ENCODE peak calls at places on chromosome 20, in eight cellular contexts. W is psoas muscle; N is tibial artery; X is pancreas; H is body of pancreas; R is prostate gland; G is heart right ventricle; F is CD8-positive, alpha-beta memory T cell. P is an unnamed sample.

GRCh38 chr20:37295001-37295400 is 5.5 kb downstream of the MANBAL start:
- DNase-seq in R (no peak), W (no peak), G (no peak), N (no peak), X (no peak), F (no peak), H (no peak), P (no peak)

GRCh38 chr20:17967595-17968365 is 814 bp downstream of the SNX5 start:
- DNase-seq in H (no peak), G (peak; percentile 37), W (no peak), R (peak; percentile 16), N (peak; percentile 35), F (no peak), X (no peak), P (no peak)

GRCh38 chr20:708956-709355 is 33.4 kb upstream of the SCRT2 start:
- DNase-seq in R (no peak), X (no peak), W (no peak), H (no peak), F (no peak), G (no peak), N (no peak), P (no peak)

GRCh38 chr20:37179671-37180524 is 550 bp upstream of the MROH8 start:
- DNase-seq in N (no peak), G (no peak), R (no peak), H (no peak), F (no peak), W (no peak), X (no peak), P (no peak)

GRCh38 chr20:62307226-62308101 is 4.7 kb downstream of the ADRM1 start:
- DNase-seq in X (no peak), G (no peak), N (no peak), F (no peak), R (no peak), W (no peak), H (no peak), P (no peak)

GRCh38 chr20:38528167-38528566 is 52.8 kb upstream of the ADIG start:
- DNase-seq in G (no peak), R (no peak), W (no peak), H (no peak), F (no peak), X (no peak), N (no peak), P (no peak)

GRCh38 chr20:11852801-11853200 is 64.9 kb upstream of the BTBD3 start:
- DNase-seq in G (no peak), W (no peak), N (no peak), X (no peak), F (no peak), H (no peak), R (no peak), P (no peak)

GRCh38 chr20:33016581-33017109 is 9.1 kb downstream of the BPIFB2 start:
- DNase-seq in N (no peak), X (no peak), W (no peak), F (no peak), G (no peak), H (no peak), R (no peak), P (peak; percentile 46)

GRCh38 chr20:42472198-42472597 is 717.5 kb downstream of the PTPRT start:
- DNase-seq in G (no peak), R (no peak), W (no peak), F (no peak), H (no peak), N (no peak), X (no peak), P (no peak)

GRCh38 chr20:62258499-62259293 is 20.4 kb downstream of the OSBPL2 start:
- DNase-seq in X (no peak), R (no peak), F (no peak), N (peak; percentile 73), W (peak; percentile 78), G (no peak), H (no peak), P (no peak)

GRCh38 chr20:34215711-34216381 is 25.4 kb upstream of the ASIP start:
- DNase-seq in F (no peak), W (peak; percentile 87), G (peak; percentile 83), R (peak; percentile 81), H (peak; percentile 90), N (peak; percentile 70), X (peak; percentile 89), P (peak; percentile 95)

GRCh38 chr20:23141016-23141415 is 54.9 kb upstream of the CD93 start:
- DNase-seq in H (no peak), F (no peak), G (no peak), W (no peak), X (no peak), R (no peak), N (peak; percentile 21), P (no peak)

DNA sequence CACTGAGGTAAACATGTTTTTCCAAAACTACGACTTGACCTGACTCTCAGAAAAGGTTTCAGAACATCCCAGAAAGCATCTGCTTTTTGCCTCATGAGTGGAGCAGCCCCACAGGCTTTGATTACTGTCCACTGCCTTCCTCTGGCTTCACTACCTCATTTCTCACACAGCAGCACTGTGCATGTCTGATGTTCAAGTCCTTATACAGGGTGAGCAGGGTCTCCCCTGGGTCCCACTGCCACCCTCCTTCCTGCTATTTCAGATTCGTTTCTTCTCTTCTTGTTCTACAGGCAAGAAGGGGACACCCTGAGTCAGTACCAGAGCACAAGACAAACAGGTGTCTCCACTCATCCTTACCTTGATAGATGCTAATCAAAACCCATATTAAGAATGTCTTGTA is 64.7 kb upstream of the NFATC2 start:
- DNase-seq in R (no peak), N (no peak), W (no peak), G (no peak), X (no peak), H (no peak), F (no peak), P (no peak)
- H3K4me3 ChIP-seq in R (no peak overlapping the region), N (no peak overlapping the region), W (no peak overlapping the region), G (no peak overlapping the region), X (no peak overlapping the region), H (no peak overlapping the region), F (no peak overlapping the region), P (no peak overlapping the region)

DNA sequence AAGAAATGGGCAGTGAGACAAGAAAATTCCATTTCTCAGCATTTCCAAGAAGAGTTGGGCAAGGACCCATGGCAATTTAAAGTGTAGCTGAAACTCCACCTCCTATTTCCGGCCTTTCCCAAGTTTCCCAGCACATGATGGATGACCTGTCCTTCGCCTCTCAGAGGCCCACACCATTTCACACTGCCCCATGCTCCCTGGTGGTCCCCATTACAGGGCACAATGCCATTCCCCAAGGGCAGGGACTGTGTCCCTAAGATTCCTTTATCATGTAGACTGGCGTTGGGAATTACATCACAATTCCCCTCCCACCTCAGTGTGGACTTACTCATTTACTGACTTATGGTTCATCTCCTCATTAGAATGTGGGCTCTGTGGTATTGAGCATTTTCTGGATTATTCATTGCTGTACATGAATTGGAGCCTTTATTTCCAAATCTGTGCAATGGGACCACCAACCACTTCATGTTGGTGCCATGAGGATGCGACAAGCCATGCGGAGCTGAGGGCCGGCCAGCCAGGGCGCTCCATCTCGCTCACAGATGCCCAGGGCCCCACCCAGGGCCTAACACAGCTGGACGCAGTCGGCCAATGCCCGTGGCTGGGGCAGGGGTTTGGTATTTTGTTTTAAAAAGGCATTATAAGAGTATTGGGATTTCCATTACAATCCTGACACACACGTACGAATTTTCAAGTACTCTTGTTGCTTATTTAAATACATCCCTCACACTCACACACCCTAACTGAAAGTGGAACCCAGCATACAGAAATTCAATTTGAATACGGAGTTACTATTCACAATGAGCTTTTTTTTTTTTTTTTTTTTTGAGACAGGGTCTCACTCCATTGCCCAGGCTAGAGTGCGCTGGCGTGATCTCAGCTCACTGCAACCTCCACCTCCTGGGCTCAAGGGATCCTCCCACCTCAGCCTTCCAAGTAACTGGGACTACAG is 5.4 kb downstream of the ACSS1 start:
- DNase-seq in X (peak; percentile 19), G (no peak), H (peak; percentile 13), R (no peak), N (peak; percentile 67), F (no peak), W (no peak), P (peak; percentile 58)
- H3K4me1 ChIP-seq in X (peaks cover 44% of the 10 kb centered on the region), G (peaks cover 88% of the 10 kb centered on the region), H (peaks cover 94% of the 10 kb centered on the region), R (peaks cover 21% of the 10 kb centered on the region), N (peaks cover 92% of the 10 kb centered on the region), F (peaks cover 43% of the 10 kb centered on the region), W (peaks cover 90% of the 10 kb centered on the region), P (peaks cover 83% of the 10 kb centered on the region)

DNA sequence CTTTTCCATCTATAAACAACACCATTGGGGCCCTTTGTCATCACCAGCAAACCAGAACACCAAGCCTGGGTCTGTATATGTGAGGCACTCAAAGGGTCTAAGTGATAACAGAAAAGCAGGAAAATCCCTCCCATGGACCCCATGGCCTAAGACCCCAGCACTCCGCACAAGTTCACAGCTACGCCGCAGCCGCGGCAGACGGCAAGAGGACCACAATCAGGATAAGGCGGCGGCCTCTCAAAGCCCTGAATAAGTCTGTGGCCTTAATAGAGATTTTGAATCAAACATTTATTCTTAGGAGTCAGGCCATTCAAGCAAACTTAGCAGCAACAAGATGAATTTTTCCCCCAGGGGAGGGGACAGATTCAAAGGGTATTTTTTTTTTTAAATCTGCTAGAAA is 2.9 kb downstream of the ZBTB46 start:
- DNase-seq in F (no peak), H (no peak), R (no peak), W (no peak), X (no peak), G (no peak), N (no peak), P (no peak)
- H3K4me3 ChIP-seq in F (no peak overlapping the region), H (no peak overlapping the region), R (no peak overlapping the region), W (peak overlapping the region; percentile 69), X (no peak overlapping the region), G (no peak overlapping the region), N (no peak overlapping the region), P (no peak overlapping the region)

GRCh38 chr20:44403194-44404112 is 48.0 kb downstream of the HNF4A start:
- DNase-seq in G (no peak), W (no peak), X (no peak), R (no peak), N (no peak), F (no peak), H (no peak), P (no peak)
- H3K4me1 ChIP-seq in G (no peaks in the 10 kb centered on the region), W (no peaks in the 10 kb centered on the region), X (peaks cover 6% of the 10 kb centered on the region), R (no peaks in the 10 kb centered on the region), N (no peaks in the 10 kb centered on the region), F (no peaks in the 10 kb centered on the region), H (peaks cover 36% of the 10 kb centered on the region), P (no peaks in the 10 kb centered on the region)

DNA sequence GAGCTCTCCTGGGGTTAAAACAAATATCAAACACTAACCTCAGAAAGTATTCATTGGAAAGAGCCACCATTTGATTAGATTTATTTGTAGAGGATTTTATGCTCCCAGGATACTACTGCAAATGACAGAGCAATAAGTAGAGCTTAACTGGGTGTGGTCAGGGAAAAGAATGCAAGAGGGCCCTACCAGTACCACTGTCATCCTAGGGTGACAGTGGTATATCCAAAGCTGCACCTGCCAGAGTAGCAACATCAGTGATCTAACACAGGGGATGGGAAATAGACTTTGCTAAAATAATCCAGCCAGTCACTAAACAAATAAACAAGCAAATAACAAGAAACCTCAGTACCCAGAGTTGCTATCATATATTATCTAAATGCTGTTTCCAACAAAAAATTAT is 29.7 kb downstream of the ERGIC3 start:
- DNase-seq in H (no peak), G (no peak), W (no peak), R (no peak), F (no peak), N (no peak), X (no peak), P (no peak)
- H3K4me3 ChIP-seq in H (no peak overlapping the region), G (no peak overlapping the region), W (no peak overlapping the region), R (no peak overlapping the region), F (no peak overlapping the region), N (no peak overlapping the region), X (no peak overlapping the region), P (no peak overlapping the region)

DNA sequence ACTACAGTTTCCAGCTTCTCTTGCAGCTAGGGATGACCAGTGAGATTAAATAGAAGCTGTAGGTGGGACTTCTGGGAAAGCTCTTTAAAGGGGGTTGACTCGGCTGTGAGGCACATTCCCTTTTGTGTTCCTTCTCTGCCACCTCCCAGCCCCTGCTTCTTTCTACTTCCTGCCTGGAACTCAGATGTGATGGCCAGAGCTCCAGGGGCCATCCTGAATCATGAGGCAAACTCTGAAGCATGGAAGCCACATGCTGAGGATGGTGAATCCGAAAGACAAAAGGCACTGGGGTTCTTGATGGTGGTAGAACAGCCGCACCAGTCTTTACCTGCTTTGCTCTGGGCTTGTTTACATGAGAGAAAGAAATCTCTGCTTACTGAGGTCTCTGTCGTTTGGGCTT is 9.1 kb downstream of the CEBPB start:
- DNase-seq in R (no peak), W (no peak), H (no peak), X (no peak), F (no peak), G (no peak), N (no peak), P (no peak)
- H3K4me1 ChIP-seq in R (no peaks in the 10 kb centered on the region), W (peaks cover 6% of the 10 kb centered on the region), H (peaks cover 7% of the 10 kb centered on the region), X (no peaks in the 10 kb centered on the region), F (no peaks in the 10 kb centered on the region), G (peaks cover 1% of the 10 kb centered on the region), N (peaks cover 32% of the 10 kb centered on the region), P (peaks cover 6% of the 10 kb centered on the region)